ENCODE peak calls at places on chromosome 16, in four cellular contexts. One of them, this sample, is unnamed.

GRCh38 chr16:58425245-58425644 is 33.0 kb downstream of the GINS3 start:
- DNase-seq in ascending aorta: no peak
- DNase-seq in brain microvascular endothelial cell: no peak
- DNase-seq in epithelial cell of esophagus: no peak
- DNase-seq in this sample: no peak

GRCh38 chr16:18792836-18793433 is 2.8 kb upstream of the RPS15A start:
- DNase-seq in brain microvascular endothelial cell: no peak
- DNase-seq in ascending aorta: no peak
- DNase-seq in epithelial cell of esophagus: peak
- DNase-seq in this sample: no peak

GRCh38 chr16:69399361-69399760 is 13.6 kb upstream of the TERF2 start:
- DNase-seq in ascending aorta: no peak
- DNase-seq in epithelial cell of esophagus: peak
- DNase-seq in brain microvascular endothelial cell: no peak
- DNase-seq in this sample: no peak

GRCh38 chr16:88785106-88785924 is at the start of gene PIEZO1:
- DNase-seq in ascending aorta: peak
- DNase-seq in epithelial cell of esophagus: peak
- DNase-seq in brain microvascular endothelial cell: no peak
- DNase-seq in this sample: no peak

GRCh38 chr16:88914750-88915368 is 48.4 kb upstream of the PABPN1L start:
- DNase-seq in epithelial cell of esophagus: no peak
- DNase-seq in ascending aorta: no peak
- DNase-seq in brain microvascular endothelial cell: no peak
- DNase-seq in this sample: no peak

GRCh38 chr16:31527617-31528287 is at the start of gene AHSP:
- DNase-seq in epithelial cell of esophagus: no peak
- DNase-seq in ascending aorta: no peak
- DNase-seq in brain microvascular endothelial cell: no peak
- DNase-seq in this sample: no peak

GRCh38 chr16:77759821-77760220 is 28.5 kb upstream of the VAT1L start:
- DNase-seq in brain microvascular endothelial cell: no peak
- DNase-seq in epithelial cell of esophagus: no peak
- DNase-seq in ascending aorta: no peak
- DNase-seq in this sample: no peak

GRCh38 chr16:56684926-56685590 is 2.8 kb downstream of the MT1X start:
- DNase-seq in brain microvascular endothelial cell: no peak
- DNase-seq in epithelial cell of esophagus: peak
- DNase-seq in ascending aorta: peak
- DNase-seq in this sample: no peak

GRCh38 chr16:81318711-81319110 is 3.9 kb downstream of the GAN start:
- DNase-seq in epithelial cell of esophagus: no peak
- DNase-seq in brain microvascular endothelial cell: no peak
- DNase-seq in ascending aorta: no peak
- DNase-seq in this sample: no peak

GRCh38 chr16:18062713-18063112 is 273.8 kb downstream of the NPIPA8 start:
- DNase-seq in epithelial cell of esophagus: no peak
- DNase-seq in brain microvascular endothelial cell: no peak
- DNase-seq in ascending aorta: no peak
- DNase-seq in this sample: no peak

GRCh38 chr16:74275031-74275636 is 21.5 kb upstream of the PSMD7 start:
- DNase-seq in epithelial cell of esophagus: peak
- DNase-seq in brain microvascular endothelial cell: no peak
- DNase-seq in ascending aorta: no peak
- DNase-seq in this sample: no peak

GRCh38 chr16:15529673-15530072 is 95.3 kb downstream of the BMERB1 start:
- DNase-seq in ascending aorta: no peak
- DNase-seq in brain microvascular endothelial cell: no peak
- DNase-seq in epithelial cell of esophagus: no peak
- DNase-seq in this sample: no peak

GRCh38 chr16:56513972-56514371 is 5.9 kb downstream of the BBS2 start:
- DNase-seq in epithelial cell of esophagus: peak
- DNase-seq in brain microvascular endothelial cell: peak
- DNase-seq in ascending aorta: peak
- DNase-seq in this sample: no peak

GRCh38 chr16:31458073-31458834 is 1.0 kb upstream of the ARMC5 start:
- DNase-seq in epithelial cell of esophagus: peak
- DNase-seq in brain microvascular endothelial cell: peak
- DNase-seq in ascending aorta: no peak
- DNase-seq in this sample: no peak

GRCh38 chr16:28538733-28539596 is at the start of gene NUPR1:
- DNase-seq in ascending aorta: peak
- DNase-seq in brain microvascular endothelial cell: peak
- DNase-seq in epithelial cell of esophagus: peak
- DNase-seq in this sample: peak

GRCh38 chr16:87328846-87329245 is 11.7 kb upstream of the C16orf95 start:
- DNase-seq in epithelial cell of esophagus: peak
- DNase-seq in ascending aorta: no peak
- DNase-seq in brain microvascular endothelial cell: no peak
- DNase-seq in this sample: no peak

GRCh38 chr16:19583665-19584300 is 28.3 kb downstream of the VPS35L start:
- DNase-seq in epithelial cell of esophagus: peak
- DNase-seq in brain microvascular endothelial cell: peak
- DNase-seq in ascending aorta: no peak
- DNase-seq in this sample: no peak

GRCh38 chr16:47377156-47377555 is 83.7 kb downstream of the ITFG1 start:
- DNase-seq in epithelial cell of esophagus: peak
- DNase-seq in ascending aorta: no peak
- DNase-seq in brain microvascular endothelial cell: no peak
- DNase-seq in this sample: no peak

GRCh38 chr16:10558746-10559641 is 21.4 kb downstream of the EMP2 start:
- DNase-seq in brain microvascular endothelial cell: no peak
- DNase-seq in ascending aorta: peak
- DNase-seq in epithelial cell of esophagus: no peak
- DNase-seq in this sample: peak
- H3K4me3 ChIP-seq in brain microvascular endothelial cell: peak
- H3K4me3 ChIP-seq in ascending aorta: peak
- H3K4me3 ChIP-seq in epithelial cell of esophagus: no peak
- H3K4me3 ChIP-seq in this sample: peak

GRCh38 chr16:67191995-67192681 is at the start of gene E2F4:
- DNase-seq in epithelial cell of esophagus: peak
- DNase-seq in ascending aorta: peak
- DNase-seq in brain microvascular endothelial cell: peak
- DNase-seq in this sample: peak

GRCh38 chr16:67194257-67194656 is 2.3 kb downstream of the E2F4 start:
- DNase-seq in epithelial cell of esophagus: no peak
- DNase-seq in ascending aorta: no peak
- DNase-seq in brain microvascular endothelial cell: no peak
- DNase-seq in this sample: no peak

GRCh38 chr16:67190448-67191399 is 788 bp upstream of the EXOC3L1 start:
- DNase-seq in ascending aorta: no peak
- DNase-seq in epithelial cell of esophagus: no peak
- DNase-seq in brain microvascular endothelial cell: no peak
- DNase-seq in this sample: no peak

GRCh38 chr16:67191410-67191994 is 453 bp upstream of the E2F4 start:
- DNase-seq in ascending aorta: no peak
- DNase-seq in brain microvascular endothelial cell: no peak
- DNase-seq in epithelial cell of esophagus: no peak
- DNase-seq in this sample: no peak

GRCh38 chr16:67192781-67193260 is 866 bp downstream of the E2F4 start:
- DNase-seq in epithelial cell of esophagus: no peak
- DNase-seq in brain microvascular endothelial cell: no peak
- DNase-seq in ascending aorta: no peak
- DNase-seq in this sample: no peak
- H3K4me3 ChIP-seq in epithelial cell of esophagus: peak
- H3K4me3 ChIP-seq in brain microvascular endothelial cell: peak
- H3K4me3 ChIP-seq in ascending aorta: peak
- H3K4me3 ChIP-seq in this sample: peak

GRCh38 chr16:4769306-4769638 is 2.3 kb upstream of the ZNF500 start:
- DNase-seq in epithelial cell of esophagus: no peak
- DNase-seq in ascending aorta: no peak
- DNase-seq in brain microvascular endothelial cell: no peak
- DNase-seq in this sample: no peak
- H3K4me3 ChIP-seq in epithelial cell of esophagus: peak
- H3K4me3 ChIP-seq in ascending aorta: no peak
- H3K4me3 ChIP-seq in brain microvascular endothelial cell: no peak
- H3K4me3 ChIP-seq in this sample: peak

DNA sequence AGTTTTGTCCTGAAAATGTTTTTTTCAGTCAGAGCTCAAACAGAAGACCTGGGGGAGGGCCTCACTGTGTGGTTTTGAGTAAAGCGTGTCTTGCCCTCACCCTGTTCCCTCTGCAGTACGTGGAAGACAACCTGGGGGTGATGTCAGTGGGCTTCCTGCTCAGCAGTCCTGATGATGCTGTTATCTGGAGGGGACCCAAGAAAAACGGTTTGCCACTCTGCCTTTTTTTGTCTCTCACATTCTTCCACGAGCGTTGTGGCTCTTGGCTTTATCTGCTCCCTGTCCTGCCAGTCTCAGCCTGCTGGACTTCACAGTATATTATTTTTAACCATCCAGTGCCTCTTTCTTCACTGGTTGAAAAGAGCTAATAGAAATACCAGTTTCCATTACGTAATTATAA is 12.9 kb downstream of the NUBP1 start:
- DNase-seq in epithelial cell of esophagus: no peak
- DNase-seq in brain microvascular endothelial cell: peak
- DNase-seq in ascending aorta: peak
- DNase-seq in this sample: no peak
- H3K4me3 ChIP-seq in epithelial cell of esophagus: no peak
- H3K4me3 ChIP-seq in brain microvascular endothelial cell: no peak
- H3K4me3 ChIP-seq in ascending aorta: no peak
- H3K4me3 ChIP-seq in this sample: no peak

GRCh38 chr16:827513-827912 is 27.0 kb upstream of the GNG13 start:
- DNase-seq in brain microvascular endothelial cell: no peak
- DNase-seq in epithelial cell of esophagus: no peak
- DNase-seq in ascending aorta: no peak
- DNase-seq in this sample: no peak

GRCh38 chr16:824601-825000 is 24.1 kb upstream of the GNG13 start:
- DNase-seq in epithelial cell of esophagus: no peak
- DNase-seq in brain microvascular endothelial cell: no peak
- DNase-seq in ascending aorta: no peak
- DNase-seq in this sample: no peak

GRCh38 chr16:822909-823297 is 22.4 kb upstream of the GNG13 start:
- DNase-seq in epithelial cell of esophagus: no peak
- DNase-seq in ascending aorta: no peak
- DNase-seq in brain microvascular endothelial cell: no peak
- DNase-seq in this sample: no peak

GRCh38 chr16:824194-824593 is 23.7 kb upstream of the GNG13 start:
- DNase-seq in epithelial cell of esophagus: no peak
- DNase-seq in ascending aorta: no peak
- DNase-seq in brain microvascular endothelial cell: no peak
- DNase-seq in this sample: no peak

DNA sequence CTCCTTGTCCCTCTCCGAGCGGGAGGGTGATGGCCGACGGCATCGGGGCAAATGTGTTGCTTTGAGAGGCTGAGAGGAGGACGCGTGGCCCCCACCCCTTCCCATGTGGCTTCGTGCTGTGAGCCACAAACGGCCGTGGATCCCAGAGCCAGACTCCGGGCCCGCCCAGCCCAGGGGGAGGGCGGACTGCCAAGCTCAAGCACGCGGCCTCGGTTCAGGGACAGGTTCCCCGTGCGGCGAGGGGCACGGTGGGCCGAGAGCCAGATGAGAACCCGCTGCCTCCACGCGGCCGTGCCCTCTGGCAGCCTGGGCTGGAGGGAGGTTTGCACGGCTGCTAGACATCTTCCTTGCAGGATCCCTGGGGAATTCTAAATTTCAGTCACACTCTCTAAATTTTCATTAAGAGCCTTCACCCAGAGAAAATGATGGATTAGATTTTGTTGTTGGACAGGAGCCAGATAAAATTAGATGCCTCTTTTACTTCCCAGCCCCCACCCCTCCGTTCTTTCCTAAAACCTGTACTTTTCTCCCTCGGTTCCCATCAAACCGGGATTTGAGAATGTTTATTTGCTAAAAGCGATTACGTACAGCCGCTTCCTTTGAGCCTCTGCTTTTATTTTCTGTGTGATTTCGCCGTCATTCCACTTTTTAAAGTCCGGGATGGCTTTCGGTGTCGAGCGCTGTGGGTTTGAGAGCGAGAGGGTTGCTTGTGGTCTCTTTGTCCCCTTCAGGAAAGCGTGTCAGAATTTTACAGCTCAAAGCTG is 24.9 kb upstream of the GNG13 start:
- DNase-seq in epithelial cell of esophagus: no peak
- DNase-seq in brain microvascular endothelial cell: no peak
- DNase-seq in ascending aorta: no peak
- DNase-seq in this sample: no peak
- H3K4me3 ChIP-seq in epithelial cell of esophagus: no peak
- H3K4me3 ChIP-seq in brain microvascular endothelial cell: no peak
- H3K4me3 ChIP-seq in ascending aorta: no peak
- H3K4me3 ChIP-seq in this sample: no peak

GRCh38 chr16:12902511-12903324 is 1.3 kb downstream of the SHISA9 start:
- DNase-seq in brain microvascular endothelial cell: no peak
- DNase-seq in epithelial cell of esophagus: no peak
- DNase-seq in ascending aorta: no peak
- DNase-seq in this sample: no peak
- H3K4me3 ChIP-seq in brain microvascular endothelial cell: peak
- H3K4me3 ChIP-seq in epithelial cell of esophagus: no peak
- H3K4me3 ChIP-seq in ascending aorta: peak
- H3K4me3 ChIP-seq in this sample: no peak

GRCh38 chr16:85609539-85609938 is 3.6 kb upstream of the GSE1 start:
- DNase-seq in ascending aorta: no peak
- DNase-seq in brain microvascular endothelial cell: no peak
- DNase-seq in epithelial cell of esophagus: no peak
- DNase-seq in this sample: no peak
- H3K4me3 ChIP-seq in ascending aorta: no peak
- H3K4me3 ChIP-seq in brain microvascular endothelial cell: no peak
- H3K4me3 ChIP-seq in epithelial cell of esophagus: no peak
- H3K4me3 ChIP-seq in this sample: no peak

GRCh38 chr16:26214694-26215093 is 522.9 kb downstream of the HS3ST4 start:
- DNase-seq in ascending aorta: no peak
- DNase-seq in epithelial cell of esophagus: no peak
- DNase-seq in brain microvascular endothelial cell: no peak
- DNase-seq in this sample: no peak
- H3K4me3 ChIP-seq in ascending aorta: no peak
- H3K4me3 ChIP-seq in epithelial cell of esophagus: no peak
- H3K4me3 ChIP-seq in brain microvascular endothelial cell: no peak
- H3K4me3 ChIP-seq in this sample: no peak